ENCODE peak calls at places on chromosome 9, in eight cellular contexts. One of them, this sample, is unnamed.

GRCh38 chr9:70263421-70263820 is 4.6 kb downstream of the SMC5 start:
- DNase-seq in T-cell: no peak
- DNase-seq in GM10248: no peak
- DNase-seq in NCI-H1105: no peak
- DNase-seq in SHP77 treated with DMSO at 0.1 percent for 48 hours: no peak
- DNase-seq in stomach: no peak
- DNase-seq in D341Med: no peak
- DNase-seq in G401: no peak
- DNase-seq in this sample: no peak

GRCh38 chr9:101478906-101479305 is 43.3 kb upstream of the ALDOB start:
- DNase-seq in GM10248: no peak
- DNase-seq in SHP77 treated with DMSO at 0.1 percent for 48 hours: no peak
- DNase-seq in G401: peak; percentile 65
- DNase-seq in stomach: no peak
- DNase-seq in NCI-H1105: no peak
- DNase-seq in T-cell: no peak
- DNase-seq in D341Med: no peak
- DNase-seq in this sample: no peak

GRCh38 chr9:131854906-131855504 is 115.1 kb upstream of the RAPGEF1 start:
- DNase-seq in G401: peak; percentile 19
- DNase-seq in stomach: no peak
- DNase-seq in GM10248: no peak
- DNase-seq in NCI-H1105: no peak
- DNase-seq in D341Med: no peak
- DNase-seq in SHP77 treated with DMSO at 0.1 percent for 48 hours: no peak
- DNase-seq in T-cell: no peak
- DNase-seq in this sample: peak; percentile 85

GRCh38 chr9:125851971-125852370 is 104.8 kb downstream of the PBX3 start:
- DNase-seq in D341Med: no peak
- DNase-seq in NCI-H1105: no peak
- DNase-seq in T-cell: no peak
- DNase-seq in SHP77 treated with DMSO at 0.1 percent for 48 hours: no peak
- DNase-seq in stomach: no peak
- DNase-seq in GM10248: no peak
- DNase-seq in G401: peak; percentile 60
- DNase-seq in this sample: peak; percentile 34

GRCh38 chr9:16368425-16369087 is 501.9 kb downstream of the BNC2 start:
- DNase-seq in G401: no peak
- DNase-seq in NCI-H1105: no peak
- DNase-seq in SHP77 treated with DMSO at 0.1 percent for 48 hours: peak; percentile 56
- DNase-seq in T-cell: no peak
- DNase-seq in D341Med: no peak
- DNase-seq in stomach: no peak
- DNase-seq in GM10248: no peak
- DNase-seq in this sample: no peak

GRCh38 chr9:93123561-93124283 is 10.3 kb downstream of the NINJ1 start:
- DNase-seq in T-cell: no peak
- DNase-seq in G401: no peak
- DNase-seq in SHP77 treated with DMSO at 0.1 percent for 48 hours: no peak
- DNase-seq in GM10248: no peak
- DNase-seq in D341Med: no peak
- DNase-seq in stomach: no peak
- DNase-seq in NCI-H1105: no peak
- DNase-seq in this sample: no peak

GRCh38 chr9:26228273-26228672 is 550.0 kb upstream of the TUSC1 start:
- DNase-seq in NCI-H1105: no peak
- DNase-seq in T-cell: no peak
- DNase-seq in SHP77 treated with DMSO at 0.1 percent for 48 hours: no peak
- DNase-seq in D341Med: no peak
- DNase-seq in stomach: no peak
- DNase-seq in GM10248: no peak
- DNase-seq in G401: no peak
- DNase-seq in this sample: no peak

GRCh38 chr9:127361561-127361960 is 35.4 kb upstream of the SLC2A8 start:
- DNase-seq in G401: no peak
- DNase-seq in T-cell: peak; percentile 1
- DNase-seq in stomach: peak; percentile 40
- DNase-seq in D341Med: no peak
- DNase-seq in NCI-H1105: no peak
- DNase-seq in SHP77 treated with DMSO at 0.1 percent for 48 hours: no peak
- DNase-seq in GM10248: no peak
- DNase-seq in this sample: no peak

GRCh38 chr9:136343121-136343883 is 16.0 kb downstream of the GPSM1 start:
- DNase-seq in D341Med: no peak
- DNase-seq in NCI-H1105: no peak
- DNase-seq in G401: no peak
- DNase-seq in stomach: peak; percentile 59
- DNase-seq in SHP77 treated with DMSO at 0.1 percent for 48 hours: no peak
- DNase-seq in GM10248: no peak
- DNase-seq in T-cell: no peak
- DNase-seq in this sample: no peak

GRCh38 chr9:36993933-36994764 is 39.9 kb downstream of the PAX5 start:
- DNase-seq in stomach: no peak
- DNase-seq in SHP77 treated with DMSO at 0.1 percent for 48 hours: no peak
- DNase-seq in GM10248: peak; percentile 81
- DNase-seq in G401: no peak
- DNase-seq in T-cell: no peak
- DNase-seq in D341Med: no peak
- DNase-seq in NCI-H1105: no peak
- DNase-seq in this sample: no peak

GRCh38 chr9:90311811-90312210 is 330.8 kb downstream of the DIRAS2 start:
- DNase-seq in SHP77 treated with DMSO at 0.1 percent for 48 hours: no peak
- DNase-seq in D341Med: no peak
- DNase-seq in NCI-H1105: no peak
- DNase-seq in G401: no peak
- DNase-seq in stomach: no peak
- DNase-seq in GM10248: no peak
- DNase-seq in T-cell: no peak
- DNase-seq in this sample: no peak